ENCODE peak calls at places on chromosomes 16 and 17, in nine cellular contexts. S is AG10803; P is T-helper 2 cell; Y is effector CD4-positive, alpha-beta T cell; T is iris pigment epithelial cell; K is GM12892; G is brain microvascular endothelial cell; W is Peyer's patch; H is upper lobe of right lung. M is an unnamed sample.

GRCh38 chr17:45170976-45171337 is 9.3 kb downstream of the HEXIM2 start:
- DNase-seq in S (peak), G (peak), T (peak), K (no peak), Y (no peak), W (no peak), P (no peak), H (peak), M (no peak)

GRCh38 chr17:688100-688989 is 26.3 kb downstream of the VPS53 start:
- DNase-seq in T (peak), H (no peak), K (no peak), S (peak), G (peak), Y (no peak), W (no peak), P (peak), M (no peak)

GRCh38 chr17:33334703-33335102 is 41.6 kb upstream of the ASIC2 start:
- DNase-seq in Y (no peak), T (no peak), P (no peak), G (no peak), K (no peak), H (no peak), W (no peak), S (no peak), M (no peak)

GRCh38 chr17:64627797-64628196 is 34.3 kb downstream of the SMURF2 start:
- DNase-seq in S (no peak), W (no peak), H (no peak), T (no peak), Y (no peak), K (no peak), G (no peak), P (peak), M (no peak)

GRCh38 chr17:74994440-74994839 is 7.0 kb downstream of the CDR2L start:
- DNase-seq in Y (no peak), T (peak), K (no peak), W (no peak), S (peak), H (no peak), G (no peak), P (no peak), M (no peak)

GRCh38 chr16:85369741-85370528 is 243.2 kb upstream of the GSE1 start:
- DNase-seq in Y (peak), H (peak), W (peak), P (no peak), T (no peak), G (peak), K (peak), S (peak), M (no peak)

GRCh38 chr16:87390641-87391323 is 1.4 kb upstream of the MAP1LC3B start:
- DNase-seq in T (no peak), K (no peak), W (no peak), Y (no peak), H (no peak), P (no peak), G (no peak), S (no peak), M (no peak)

GRCh38 chr16:84513111-84514065 is 8.9 kb upstream of the MEAK7 start:
- DNase-seq in W (no peak), H (peak), T (peak), P (peak), G (peak), K (no peak), Y (no peak), S (peak), M (no peak)

GRCh38 chr17:27834571-27834970 is 34.2 kb upstream of the NOS2 start:
- DNase-seq in T (no peak), W (no peak), P (no peak), G (no peak), K (no peak), Y (no peak), H (no peak), S (no peak), M (no peak)

GRCh38 chr16:50509521-50510341 is 38.5 kb upstream of the NKD1 start:
- DNase-seq in S (peak), Y (peak), G (peak), K (no peak), H (no peak), T (peak), P (peak), W (peak), M (no peak)

GRCh38 chr17:39996162-39996561 is 15.6 kb downstream of the PSMD3 start:
- DNase-seq in P (no peak), T (no peak), Y (no peak), K (no peak), G (no peak), W (no peak), H (no peak), S (no peak), M (no peak)

GRCh38 chr17:59892251-59892848 is 393 bp downstream of the TUBD1 start:
- DNase-seq in Y (no peak), W (no peak), S (no peak), H (no peak), P (no peak), G (no peak), K (peak), T (no peak), M (no peak)

GRCh38 chr16:15822957-15823356 is 33.9 kb downstream of the MYH11 start:
- DNase-seq in H (peak), P (no peak), Y (no peak), S (no peak), W (no peak), T (no peak), G (no peak), K (no peak), M (no peak)